ENCODE peak calls at places on chromosomes 6 and 20, in ten cellular contexts. J is activated T-cell treated with anti-CD3 and anti-CD28 coated beads, Interleukin-2, amount 50 U/mL, for 4 hours; K is right cardiac atrium; V is myocyte; M is HS-27A; B is AG08395; F is sciatic nerve; C is WERI-Rb-1; X is GM20000; W is HEK293T. S is an unnamed sample.

GRCh38 chr6:10268111-10268510 is 146.8 kb downstream of the TFAP2A start:
- DNase-seq in J (no peak), K (no peak), V (no peak), M (no peak), B (no peak), F (no peak), C (no peak), X (no peak), W (no peak), S (no peak)

GRCh38 chr6:166769648-166770047 is 142.6 kb upstream of the RPS6KA2 start:
- DNase-seq in J (no peak), K (no peak), V (no peak), M (no peak), B (no peak), F (no peak), C (no peak), X (no peak), W (no peak), S (no peak)

GRCh38 chr6:160042014-160042773 is 73.3 kb downstream of the IGF2R start:
- DNase-seq in J (no peak), K (peak; percentile 27), V (peak; percentile 19), M (peak; percentile 38), B (peak; percentile 21), F (no peak), C (no peak), X (no peak), W (no peak), S (no peak)

GRCh38 chr20:4797275-4797674 is 75.6 kb downstream of the PRND start:
- DNase-seq in J (no peak), K (no peak), V (no peak), M (no peak), B (no peak), F (no peak), C (no peak), X (no peak), W (no peak), S (no peak)

GRCh38 chr20:12623870-12624269 is 384.9 kb upstream of the SPTLC3 start:
- DNase-seq in J (no peak), K (no peak), V (no peak), M (no peak), B (no peak), F (no peak), C (no peak), X (no peak), W (no peak), S (no peak)

GRCh38 chr20:6744171-6744570 is 23.3 kb upstream of the BMP2 start:
- DNase-seq in J (no peak), K (no peak), V (no peak), M (no peak), B (no peak), F (no peak), C (no peak), X (no peak), W (no peak), S (no peak)

GRCh38 chr20:25251019-25251418 is 3.1 kb downstream of the PYGB start:
- DNase-seq in J (no peak), K (no peak), V (no peak), M (no peak), B (no peak), F (no peak), C (peak; percentile 6), X (no peak), W (no peak), S (no peak)

GRCh38 chr6:79574636-79575035 is 37.4 kb upstream of the LCA5 start:
- DNase-seq in J (no peak), K (no peak), V (peak; percentile 12), M (peak; percentile 56), B (peak; percentile 18), F (no peak), C (no peak), X (no peak), W (no peak), S (no peak)

GRCh38 chr6:139647001-139647400 is 272.6 kb upstream of the CITED2 start:
- DNase-seq in J (no peak), K (no peak), V (no peak), M (no peak), B (no peak), F (no peak), C (no peak), X (no peak), W (no peak), S (no peak)

GRCh38 chr20:62087227-62087626 is 21.5 kb upstream of the TAF4 start:
- DNase-seq in J (no peak), K (no peak), V (peak; percentile 63), M (no peak), B (no peak), F (no peak), C (no peak), X (no peak), W (no peak), S (no peak)

GRCh38 chr6:12911387-12911960 is 194.9 kb downstream of the PHACTR1 start:
- DNase-seq in J (no peak), K (no peak), V (peak; percentile 65), M (no peak), B (peak; percentile 60), F (no peak), C (no peak), X (peak; percentile 19), W (peak; percentile 25), S (no peak)

GRCh38 chr20:4027590-4028265 is 12.4 kb upstream of the RNF24 start:
- DNase-seq in J (no peak), K (no peak), V (peak; percentile 65), M (no peak), B (no peak), F (no peak), C (no peak), X (no peak), W (no peak), S (no peak)

GRCh38 chr6:17015144-17015543 is 86.7 kb upstream of the STMND1 start:
- DNase-seq in J (no peak), K (no peak), V (peak; percentile 60), M (peak; percentile 54), B (no peak), F (no peak), C (no peak), X (peak; percentile 29), W (no peak), S (no peak)

GRCh38 chr6:89616531-89616930 is 22.0 kb downstream of the LYRM2 start:
- DNase-seq in J (no peak), K (no peak), V (no peak), M (no peak), B (no peak), F (no peak), C (no peak), X (no peak), W (no peak), S (no peak)

GRCh38 chr6:1063671-1064355 is 248.1 kb upstream of the FOXQ1 start:
- DNase-seq in J (no peak), K (no peak), V (no peak), M (no peak), B (peak; percentile 80), F (no peak), C (no peak), X (no peak), W (no peak), S (no peak)

GRCh38 chr6:37171141-37171969 is 1.4 kb downstream of the PIM1 start:
- DNase-seq in J (peak; percentile 23), K (peak; percentile 79), V (peak; percentile 25), M (peak; percentile 39), B (peak; percentile 35), F (peak; percentile 78), C (peak; percentile 47), X (no peak), W (no peak), S (no peak)

GRCh38 chr6:27188885-27189418 is 58.5 kb upstream of the PRSS16 start:
- DNase-seq in J (peak; percentile 35), K (peak; percentile 55), V (peak; percentile 87), M (peak; percentile 71), B (peak; percentile 61), F (no peak), C (peak; percentile 75), X (peak; percentile 61), W (peak; percentile 57), S (peak; percentile 76)

GRCh38 chr6:140071601-140072062 is 697.2 kb upstream of the CITED2 start:
- DNase-seq in J (no peak), K (no peak), V (peak; percentile 57), M (peak; percentile 83), B (peak; percentile 26), F (no peak), C (no peak), X (no peak), W (no peak), S (no peak)

GRCh38 chr6:54134934-54135333 is 23.7 kb downstream of the MLIP start:
- DNase-seq in J (no peak), K (no peak), V (no peak), M (no peak), B (no peak), F (no peak), C (no peak), X (no peak), W (no peak), S (no peak)

GRCh38 chr6:71886184-71887005 is at the start of gene RIMS1:
- DNase-seq in J (no peak), K (peak; percentile 36), V (peak; percentile 43), M (no peak), B (peak; percentile 47), F (no peak), C (peak; percentile 62), X (peak; percentile 71), W (peak; percentile 62), S (peak; percentile 0)

S was measured in amniotic stem cell.